ENCODE peak calls at places on chromosomes 11 and 22, in ten cellular contexts. One of them, this sample, is unnamed.

GRCh38 chr11:72569966-72570892 is 104.0 kb downstream of the PDE2A start:
- DNase-seq in pancreas: no peak
- DNase-seq in HCT116: no peak
- DNase-seq in WTC11: no peak
- DNase-seq in psoas muscle: no peak
- DNase-seq in body of pancreas: no peak
- DNase-seq in transverse colon: no peak
- DNase-seq in upper lobe of right lung: no peak
- DNase-seq in astrocyte of the cerebellum: no peak
- DNase-seq in brain microvascular endothelial cell: peak; percentile 88
- DNase-seq in this sample: peak; percentile 89

GRCh38 chr11:128525411-128526243 is 61.7 kb downstream of the ETS1 start:
- DNase-seq in pancreas: no peak
- DNase-seq in HCT116: no peak
- DNase-seq in WTC11: no peak
- DNase-seq in psoas muscle: no peak
- DNase-seq in body of pancreas: no peak
- DNase-seq in transverse colon: no peak
- DNase-seq in upper lobe of right lung: no peak
- DNase-seq in astrocyte of the cerebellum: peak; percentile 52
- DNase-seq in brain microvascular endothelial cell: peak; percentile 44
- DNase-seq in this sample: no peak

GRCh38 chr22:29733362-29734322 is 13.8 kb downstream of the CABP7 start:
- DNase-seq in pancreas: no peak
- DNase-seq in HCT116: no peak
- DNase-seq in WTC11: no peak
- DNase-seq in psoas muscle: peak; percentile 81
- DNase-seq in body of pancreas: peak; percentile 74
- DNase-seq in transverse colon: peak; percentile 33
- DNase-seq in upper lobe of right lung: peak; percentile 61
- DNase-seq in astrocyte of the cerebellum: no peak
- DNase-seq in brain microvascular endothelial cell: no peak
- DNase-seq in this sample: no peak

GRCh38 chr22:37503850-37504249 is 15.4 kb downstream of the CARD10 start:
- DNase-seq in pancreas: no peak
- DNase-seq in HCT116: no peak
- DNase-seq in WTC11: no peak
- DNase-seq in psoas muscle: no peak
- DNase-seq in body of pancreas: peak; percentile 79
- DNase-seq in transverse colon: peak; percentile 73
- DNase-seq in upper lobe of right lung: peak; percentile 60
- DNase-seq in astrocyte of the cerebellum: no peak
- DNase-seq in brain microvascular endothelial cell: no peak
- DNase-seq in this sample: no peak

GRCh38 chr11:92473736-92474135 is 249.1 kb downstream of the FAT3 start:
- DNase-seq in pancreas: no peak
- DNase-seq in HCT116: no peak
- DNase-seq in WTC11: no peak
- DNase-seq in psoas muscle: no peak
- DNase-seq in body of pancreas: no peak
- DNase-seq in transverse colon: no peak
- DNase-seq in upper lobe of right lung: no peak
- DNase-seq in astrocyte of the cerebellum: no peak
- DNase-seq in brain microvascular endothelial cell: peak; percentile 14
- DNase-seq in this sample: no peak

GRCh38 chr11:125423247-125423849 is 72.7 kb downstream of the FEZ1 start:
- DNase-seq in pancreas: no peak
- DNase-seq in HCT116: peak; percentile 19
- DNase-seq in WTC11: no peak
- DNase-seq in psoas muscle: no peak
- DNase-seq in body of pancreas: no peak
- DNase-seq in transverse colon: no peak
- DNase-seq in upper lobe of right lung: no peak
- DNase-seq in astrocyte of the cerebellum: no peak
- DNase-seq in brain microvascular endothelial cell: no peak
- DNase-seq in this sample: no peak

GRCh38 chr11:14110629-14111028 is 148.1 kb downstream of the SPON1 start:
- DNase-seq in pancreas: no peak
- DNase-seq in HCT116: no peak
- DNase-seq in WTC11: no peak
- DNase-seq in psoas muscle: no peak
- DNase-seq in body of pancreas: no peak
- DNase-seq in transverse colon: no peak
- DNase-seq in upper lobe of right lung: no peak
- DNase-seq in astrocyte of the cerebellum: no peak
- DNase-seq in brain microvascular endothelial cell: no peak
- DNase-seq in this sample: no peak

GRCh38 chr22:19149047-19149883 is 827 bp downstream of the GSC2 start:
- DNase-seq in pancreas: peak; percentile 62
- DNase-seq in HCT116: no peak
- DNase-seq in WTC11: peak; percentile 65
- DNase-seq in psoas muscle: no peak
- DNase-seq in body of pancreas: no peak
- DNase-seq in transverse colon: no peak
- DNase-seq in upper lobe of right lung: peak; percentile 61
- DNase-seq in astrocyte of the cerebellum: no peak
- DNase-seq in brain microvascular endothelial cell: no peak
- DNase-seq in this sample: no peak

GRCh38 chr11:575324-575995 is 810 bp upstream of the PHRF1 start:
- DNase-seq in pancreas: peak; percentile 92
- DNase-seq in HCT116: peak; percentile 24
- DNase-seq in WTC11: peak; percentile 74
- DNase-seq in psoas muscle: no peak
- DNase-seq in body of pancreas: no peak
- DNase-seq in transverse colon: no peak
- DNase-seq in upper lobe of right lung: no peak
- DNase-seq in astrocyte of the cerebellum: no peak
- DNase-seq in brain microvascular endothelial cell: no peak
- DNase-seq in this sample: no peak

GRCh38 chr11:12636871-12637410 is 37.3 kb upstream of the TEAD1 start:
- DNase-seq in pancreas: no peak
- DNase-seq in HCT116: no peak
- DNase-seq in WTC11: no peak
- DNase-seq in psoas muscle: no peak
- DNase-seq in body of pancreas: no peak
- DNase-seq in transverse colon: no peak
- DNase-seq in upper lobe of right lung: no peak
- DNase-seq in astrocyte of the cerebellum: no peak
- DNase-seq in brain microvascular endothelial cell: no peak
- DNase-seq in this sample: no peak

GRCh38 chr11:94786264-94787126 is 18.3 kb downstream of the AMOTL1 start:
- DNase-seq in pancreas: no peak
- DNase-seq in HCT116: no peak
- DNase-seq in WTC11: peak; percentile 51
- DNase-seq in psoas muscle: no peak
- DNase-seq in body of pancreas: no peak
- DNase-seq in transverse colon: no peak
- DNase-seq in upper lobe of right lung: no peak
- DNase-seq in astrocyte of the cerebellum: no peak
- DNase-seq in brain microvascular endothelial cell: no peak
- DNase-seq in this sample: no peak

DNA sequence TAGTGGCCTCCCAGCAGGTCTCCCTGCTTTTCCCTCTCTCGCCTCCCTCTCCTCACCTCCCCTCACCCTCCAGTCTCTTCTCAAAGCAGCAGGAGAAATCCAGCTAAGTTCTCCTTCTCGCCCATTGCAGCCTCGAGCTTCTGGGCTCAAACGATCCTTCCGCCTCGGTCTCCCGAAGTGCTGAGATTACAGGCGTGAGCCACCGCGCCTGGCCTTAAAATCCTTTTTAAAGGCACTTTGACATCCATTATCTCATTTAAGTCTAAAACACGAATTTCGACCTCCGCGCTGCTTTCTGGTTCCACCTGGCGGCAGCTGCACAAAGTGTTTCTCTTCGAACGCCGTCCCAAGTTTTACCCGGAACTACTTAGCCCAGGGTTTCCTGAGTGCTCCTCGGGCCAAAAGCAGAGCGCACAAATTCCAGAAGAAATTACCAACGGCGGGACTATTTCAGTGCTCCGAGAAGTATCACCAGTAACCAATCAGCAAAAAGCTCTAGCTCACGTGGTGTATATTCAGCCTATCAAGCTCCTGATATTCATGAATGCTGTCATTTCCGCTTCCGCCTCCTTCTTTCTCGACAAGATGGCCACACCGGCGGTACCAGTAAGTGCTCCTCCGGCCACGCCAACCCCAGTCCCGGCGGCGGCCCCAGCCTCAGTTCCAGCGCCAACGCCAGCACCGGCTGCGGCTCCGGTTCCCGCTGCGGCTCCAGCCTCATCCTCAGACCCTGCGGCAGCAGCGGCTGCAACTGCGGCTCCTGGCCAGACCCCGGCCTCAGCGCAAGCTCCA is at the start of gene EIF3F:
- DNase-seq in pancreas: peak; percentile 90
- DNase-seq in HCT116: peak; percentile 100
- DNase-seq in WTC11: peak; percentile 87
- DNase-seq in psoas muscle: peak; percentile 91
- DNase-seq in body of pancreas: peak; percentile 94
- DNase-seq in transverse colon: peak; percentile 92
- DNase-seq in upper lobe of right lung: peak; percentile 88
- DNase-seq in astrocyte of the cerebellum: peak; percentile 100
- DNase-seq in brain microvascular endothelial cell: peak; percentile 100
- DNase-seq in this sample: peak; percentile 95
- TF ChIP-seq CTCF in pancreas: peak; percentile 79
- TF ChIP-seq CTCF in HCT116: peak; percentile 77
- TF ChIP-seq CTCF in WTC11: no peak
- TF ChIP-seq CTCF in psoas muscle: peak; percentile 85
- TF ChIP-seq CTCF in body of pancreas: peak; percentile 76
- TF ChIP-seq CTCF in transverse colon: peak; percentile 96
- TF ChIP-seq CTCF in upper lobe of right lung: peak; percentile 87
- TF ChIP-seq CTCF in astrocyte of the cerebellum: peak; percentile 88
- TF ChIP-seq CTCF in brain microvascular endothelial cell: peak; percentile 89
- TF ChIP-seq CTCF in this sample: peak; percentile 84

GRCh38 chr11:76670475-76671235 is at the start of gene LRRC32:
- DNase-seq in pancreas: peak; percentile 63
- DNase-seq in HCT116: no peak
- DNase-seq in WTC11: peak; percentile 57
- DNase-seq in psoas muscle: peak; percentile 77
- DNase-seq in body of pancreas: peak; percentile 30
- DNase-seq in transverse colon: peak; percentile 57
- DNase-seq in upper lobe of right lung: peak; percentile 79
- DNase-seq in astrocyte of the cerebellum: no peak
- DNase-seq in brain microvascular endothelial cell: no peak
- DNase-seq in this sample: peak; percentile 84
- TF ChIP-seq CTCF in pancreas: no peak
- TF ChIP-seq CTCF in HCT116: no peak
- TF ChIP-seq CTCF in WTC11: no peak
- TF ChIP-seq CTCF in psoas muscle: no peak
- TF ChIP-seq CTCF in body of pancreas: no peak
- TF ChIP-seq CTCF in transverse colon: no peak
- TF ChIP-seq CTCF in upper lobe of right lung: peak; percentile 24
- TF ChIP-seq CTCF in astrocyte of the cerebellum: peak; percentile 2
- TF ChIP-seq CTCF in brain microvascular endothelial cell: no peak
- TF ChIP-seq CTCF in this sample: no peak

DNA sequence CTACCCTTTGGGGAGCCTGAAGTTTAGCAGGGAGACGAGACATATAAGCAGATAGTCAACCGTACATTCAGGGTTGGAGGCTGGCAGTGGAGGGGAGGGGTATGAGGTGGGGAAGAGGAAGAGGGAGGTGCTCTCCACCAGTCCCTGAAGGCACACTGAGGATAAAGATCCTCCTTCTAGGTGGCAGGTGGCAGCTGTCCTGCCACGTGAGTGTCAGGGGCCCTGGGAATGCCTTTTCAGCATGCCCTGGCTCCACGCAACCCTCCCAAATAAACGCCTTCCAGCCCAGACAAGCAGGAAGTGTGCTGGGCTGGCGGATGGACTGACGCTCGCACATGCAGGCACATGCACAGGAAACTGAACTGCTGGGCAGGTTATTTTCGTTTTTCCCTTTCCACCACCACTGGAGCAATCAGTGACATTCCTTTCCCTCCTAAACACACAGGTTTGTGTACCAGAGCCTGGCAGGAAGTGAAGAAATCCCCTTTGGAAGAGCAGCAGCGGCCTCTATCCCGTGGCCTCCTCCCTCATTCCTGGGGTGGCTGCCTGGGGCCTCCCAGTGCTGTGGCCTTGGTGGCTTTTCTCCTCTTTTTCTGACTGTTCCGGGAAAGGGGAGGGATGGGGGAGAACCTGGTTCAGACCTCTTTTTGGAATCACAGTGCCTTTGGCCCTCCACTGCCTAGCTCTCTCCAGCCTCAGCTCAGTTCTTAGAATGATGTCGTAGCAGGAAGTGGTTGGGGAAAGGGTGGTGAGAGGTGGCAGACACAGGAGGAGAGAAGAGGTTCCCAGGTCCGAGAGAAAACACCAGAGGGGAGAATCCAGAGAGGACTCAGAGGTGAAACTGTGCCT is 157.0 kb upstream of the TIMP3 start:
- DNase-seq in pancreas: no peak
- DNase-seq in HCT116: no peak
- DNase-seq in WTC11: no peak
- DNase-seq in psoas muscle: peak; percentile 68
- DNase-seq in body of pancreas: peak; percentile 56
- DNase-seq in transverse colon: peak; percentile 50
- DNase-seq in upper lobe of right lung: peak; percentile 75
- DNase-seq in astrocyte of the cerebellum: no peak
- DNase-seq in brain microvascular endothelial cell: peak; percentile 25
- DNase-seq in this sample: no peak
- TF ChIP-seq CTCF in pancreas: no peak
- TF ChIP-seq CTCF in HCT116: no peak
- TF ChIP-seq CTCF in WTC11: no peak
- TF ChIP-seq CTCF in psoas muscle: no peak
- TF ChIP-seq CTCF in body of pancreas: no peak
- TF ChIP-seq CTCF in transverse colon: no peak
- TF ChIP-seq CTCF in upper lobe of right lung: no peak
- TF ChIP-seq CTCF in astrocyte of the cerebellum: no peak
- TF ChIP-seq CTCF in brain microvascular endothelial cell: no peak
- TF ChIP-seq CTCF in this sample: no peak

DNA sequence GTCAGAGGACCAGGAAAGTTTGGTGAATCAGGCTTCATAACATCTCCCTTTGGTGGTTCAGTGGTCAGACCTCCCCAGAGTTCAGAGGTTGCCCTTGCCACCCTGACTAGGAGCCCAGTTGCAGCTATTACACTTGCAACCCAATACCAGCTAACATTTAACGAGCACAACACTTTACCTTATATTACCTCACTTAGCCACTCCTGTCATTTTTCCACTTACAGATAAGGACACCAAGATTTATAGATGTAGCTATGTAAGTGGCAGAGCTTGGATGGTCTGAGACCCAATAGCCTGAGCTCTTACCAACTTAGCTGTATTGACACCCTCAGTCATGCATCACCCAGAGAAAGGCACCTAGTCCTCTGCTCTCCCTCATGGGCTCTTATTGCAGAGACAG is 234.7 kb downstream of the INSC start:
- DNase-seq in pancreas: no peak
- DNase-seq in HCT116: no peak
- DNase-seq in WTC11: no peak
- DNase-seq in psoas muscle: no peak
- DNase-seq in body of pancreas: no peak
- DNase-seq in transverse colon: no peak
- DNase-seq in upper lobe of right lung: no peak
- DNase-seq in astrocyte of the cerebellum: no peak
- DNase-seq in brain microvascular endothelial cell: no peak
- DNase-seq in this sample: no peak
- TF ChIP-seq CTCF in pancreas: no peak
- TF ChIP-seq CTCF in HCT116: no peak
- TF ChIP-seq CTCF in WTC11: no peak
- TF ChIP-seq CTCF in psoas muscle: no peak
- TF ChIP-seq CTCF in body of pancreas: no peak
- TF ChIP-seq CTCF in transverse colon: no peak
- TF ChIP-seq CTCF in upper lobe of right lung: no peak
- TF ChIP-seq CTCF in astrocyte of the cerebellum: no peak
- TF ChIP-seq CTCF in brain microvascular endothelial cell: no peak
- TF ChIP-seq CTCF in this sample: no peak

This sample was measured in CD14-positive monocyte.